ENCODE peak calls at places on chromosome 17, in eight cellular contexts. U, X, S, Q, E, O, T and C are unnamed samples.

GRCh38 chr17:79174193-79174765 is 99.7 kb downstream of the ENGASE start:
- DNase-seq in Q (no peak), O (no peak), S (no peak), E (no peak), T (no peak), U (no peak), X (no peak), C (no peak)

GRCh38 chr17:55825213-55825612 is 74.4 kb downstream of the PCTP start:
- DNase-seq in S (no peak), Q (no peak), U (peak), X (no peak), O (no peak), T (no peak), E (no peak), C (no peak)

GRCh38 chr17:74453665-74454196 is 12.7 kb upstream of the CD300A start:
- DNase-seq in E (no peak), S (no peak), O (no peak), X (peak), Q (peak), U (peak), T (no peak), C (peak)

GRCh38 chr17:6092923-6093468 is 22.8 kb downstream of the WSCD1 start:
- DNase-seq in O (no peak), E (no peak), S (no peak), X (no peak), Q (no peak), T (no peak), U (no peak), C (no peak)

GRCh38 chr17:75809631-75810111 is 25.1 kb downstream of the UNK start:
- DNase-seq in X (no peak), O (no peak), Q (no peak), U (no peak), T (no peak), S (no peak), E (no peak), C (no peak)

GRCh38 chr17:49915260-49915659 is 53.7 kb upstream of the DLX4 start:
- DNase-seq in O (no peak), T (no peak), U (no peak), E (no peak), S (no peak), Q (no peak), X (no peak), C (no peak)

GRCh38 chr17:44556114-44556853 is 1.0 kb upstream of the FZD2 start:
- DNase-seq in S (no peak), X (no peak), O (no peak), T (no peak), Q (no peak), U (peak), E (peak), C (peak)

GRCh38 chr17:21119247-21119944 is 7.4 kb upstream of the DHRS7B start:
- DNase-seq in O (peak), X (peak), Q (peak), E (peak), T (no peak), S (no peak), U (peak), C (peak)

GRCh38 chr17:37535906-37536305 is 46.2 kb downstream of the DUSP14 start:
- DNase-seq in S (no peak), U (no peak), O (no peak), X (no peak), T (no peak), Q (no peak), E (no peak), C (no peak)

GRCh38 chr17:55887531-55887930 is 136.7 kb downstream of the PCTP start:
- DNase-seq in X (no peak), E (no peak), Q (no peak), O (no peak), T (no peak), U (no peak), S (no peak), C (no peak)

GRCh38 chr17:80891096-80892018 is 100.3 kb upstream of the CHMP6 start:
- DNase-seq in E (peak), S (peak), Q (peak), X (peak), U (no peak), T (no peak), O (peak), C (no peak)

GRCh38 chr17:67491009-67491677 is 114.1 kb downstream of the PITPNC1 start:
- DNase-seq in T (peak), X (no peak), Q (no peak), U (peak), O (peak), S (peak), E (peak), C (peak)

GRCh38 chr17:27355419-27355818 is 61.5 kb downstream of the WSB1 start:
- DNase-seq in Q (no peak), S (no peak), X (no peak), O (no peak), U (no peak), E (no peak), T (no peak), C (no peak)

GRCh38 chr17:21019976-21020575 is 22.7 kb downstream of the USP22 start:
- DNase-seq in E (peak), U (peak), X (no peak), S (no peak), O (peak), Q (no peak), T (no peak), C (peak)

GRCh38 chr17:77206557-77206956 is 65.8 kb downstream of the SEC14L1 start:
- DNase-seq in S (no peak), T (no peak), O (no peak), U (no peak), E (no peak), X (no peak), Q (no peak), C (no peak)

GRCh38 chr17:60165976-60166375 is 16.2 kb downstream of the CA4 start:
- DNase-seq in T (no peak), O (no peak), X (no peak), E (peak), U (no peak), S (no peak), Q (peak), C (peak)

GRCh38 chr17:57902800-57903759 is 52.1 kb downstream of the CUEDC1 start:
- DNase-seq in O (peak), E (peak), T (no peak), X (no peak), Q (no peak), U (no peak), S (no peak), C (peak)

GRCh38 chr17:38883592-38884526 is 14.0 kb downstream of the LASP1 start:
- DNase-seq in E (no peak), S (no peak), X (no peak), U (no peak), T (no peak), O (no peak), Q (no peak), C (no peak)

GRCh38 chr17:62653831-62654829 is 26.7 kb downstream of the MRC2 start:
- DNase-seq in X (no peak), S (no peak), T (no peak), Q (no peak), O (peak), E (peak), U (no peak), C (peak)

GRCh38 chr17:71458322-71458721 is 662.5 kb upstream of the SOX9 start:
- DNase-seq in O (no peak), X (no peak), Q (no peak), U (no peak), S (no peak), T (no peak), E (no peak), C (no peak)

GRCh38 chr17:45394913-45395568 is 37.6 kb downstream of the ARHGAP27 start:
- DNase-seq in T (no peak), O (peak), X (peak), E (peak), S (peak), U (peak), Q (peak), C (peak)

GRCh38 chr17:13864551-13864950 is 204.8 kb upstream of the COX10 start:
- DNase-seq in S (no peak), U (no peak), T (no peak), E (no peak), O (peak), Q (no peak), X (no peak), C (no peak)

GRCh38 chr17:34006126-34006525 is 249.0 kb upstream of the CCL2 start:
- DNase-seq in U (no peak), O (no peak), S (no peak), E (no peak), T (peak), X (no peak), Q (no peak), C (no peak)

GRCh38 chr17:78019367-78019975 is 61.0 kb downstream of the TNRC6C start:
- DNase-seq in T (no peak), X (no peak), U (no peak), S (peak), E (no peak), O (peak), Q (no peak), C (no peak)

GRCh38 chr17:42536372-42537155 is 523 bp downstream of the NAGLU start:
- DNase-seq in E (peak), T (peak), U (peak), Q (peak), S (no peak), O (peak), X (peak), C (peak)

GRCh38 chr17:2241823-2242222 is 61.8 kb downstream of the SMG6 start:
- DNase-seq in Q (no peak), T (no peak), O (peak), X (no peak), U (no peak), S (no peak), E (no peak), C (no peak)